ENCODE peak calls at places on chromosomes 4 and X, in seven cellular contexts. P is nephron progenitor cell; B is fibroblast of mammary gland; Y is effector CD4-positive, alpha-beta T cell; D is mesenchymal stem cell; K is PC-3; J is mammary epithelial cell. Q is an unnamed sample.

GRCh38 chr4:124534133-124534532 is 178.4 kb downstream of the ANKRD50 start:
- DNase-seq in P (no peak), B (no peak), Y (no peak), D (no peak), K (no peak), J (no peak), Q (no peak)

GRCh38 chr4:1339489-1339888 is 7.5 kb upstream of the UVSSA start:
- DNase-seq in P (no peak), B (no peak), Y (no peak), D (no peak), K (no peak), J (no peak), Q (no peak)

GRCh38 chr4:89175611-89176010 is 64.3 kb downstream of the TIGD2 start:
- DNase-seq in P (no peak), B (no peak), Y (no peak), D (no peak), K (no peak), J (no peak), Q (no peak)

GRCh38 chrX:150436200-150436599 is 73.1 kb downstream of the MAMLD1 start:
- DNase-seq in P (no peak), B (peak; percentile 15), Y (no peak), D (no peak), K (peak; percentile 55), J (no peak), Q (no peak)

GRCh38 chrX:9670136-9670905 is 95.3 kb downstream of the GPR143 start:
- DNase-seq in P (no peak), B (no peak), Y (no peak), D (peak; percentile 67), K (no peak), J (no peak), Q (no peak)

GRCh38 chr4:3224971-3225850 is 23.7 kb upstream of the MSANTD1 start:
- DNase-seq in P (no peak), B (no peak), Y (no peak), D (no peak), K (no peak), J (no peak), Q (no peak)

GRCh38 chr4:169270156-169270809 is 473 bp downstream of the SH3RF1 start:
- DNase-seq in P (peak; percentile 52), B (no peak), Y (no peak), D (peak; percentile 61), K (peak; percentile 48), J (peak; percentile 71), Q (peak; percentile 46)

GRCh38 chrX:39020051-39020669 is 218.9 kb downstream of the MID1IP1 start:
- DNase-seq in P (no peak), B (no peak), Y (no peak), D (no peak), K (no peak), J (no peak), Q (no peak)

Q was measured in uterus.